ENCODE peak calls at places on chromosome X, in four cellular contexts. One of them, this sample, is unnamed.

GRCh38 chrX:38558681-38559080 is 2.7 kb upstream of the TSPAN7 start:
- DNase-seq in GM12865: no peak
- DNase-seq in omental fat pad: no peak
- DNase-seq in foreskin keratinocyte: peak; percentile 71
- DNase-seq in this sample: no peak

GRCh38 chrX:37745835-37746234 is 34.0 kb upstream of the CYBB start:
- DNase-seq in GM12865: peak; percentile 23
- DNase-seq in omental fat pad: no peak
- DNase-seq in foreskin keratinocyte: no peak
- DNase-seq in this sample: no peak

GRCh38 chrX:105765691-105766090 is 56.6 kb upstream of the NRK start:
- DNase-seq in GM12865: no peak
- DNase-seq in omental fat pad: no peak
- DNase-seq in foreskin keratinocyte: no peak
- DNase-seq in this sample: no peak

GRCh38 chrX:72358313-72358712 is 52.6 kb upstream of the CITED1 start:
- DNase-seq in GM12865: no peak
- DNase-seq in omental fat pad: no peak
- DNase-seq in foreskin keratinocyte: peak; percentile 34
- DNase-seq in this sample: no peak

GRCh38 chrX:103878466-103879151 is 46.6 kb upstream of the RAB9B start:
- DNase-seq in GM12865: no peak
- DNase-seq in omental fat pad: no peak
- DNase-seq in foreskin keratinocyte: peak; percentile 77
- DNase-seq in this sample: peak; percentile 21

GRCh38 chrX:19342331-19342906 is 1.3 kb upstream of the PDHA1 start:
- DNase-seq in GM12865: no peak
- DNase-seq in omental fat pad: no peak
- DNase-seq in foreskin keratinocyte: no peak
- DNase-seq in this sample: no peak

GRCh38 chrX:3320471-3321046 is 25.9 kb downstream of the MXRA5 start:
- DNase-seq in GM12865: no peak
- DNase-seq in omental fat pad: no peak
- DNase-seq in foreskin keratinocyte: no peak
- DNase-seq in this sample: no peak

GRCh38 chrX:38055170-38055847 is 49.0 kb downstream of the SYTL5 start:
- DNase-seq in GM12865: peak; percentile 0
- DNase-seq in omental fat pad: no peak
- DNase-seq in foreskin keratinocyte: peak; percentile 36
- DNase-seq in this sample: no peak

GRCh38 chrX:144681501-144681900 is 565.8 kb upstream of the SPANXN1 start:
- DNase-seq in GM12865: no peak
- DNase-seq in omental fat pad: no peak
- DNase-seq in foreskin keratinocyte: no peak
- DNase-seq in this sample: no peak

GRCh38 chrX:37423864-37424569 is 74.9 kb downstream of the PRRG1 start:
- DNase-seq in GM12865: no peak
- DNase-seq in omental fat pad: no peak
- DNase-seq in foreskin keratinocyte: no peak
- DNase-seq in this sample: peak; percentile 36

GRCh38 chrX:45868425-45868824 is 667.7 kb upstream of the DIPK2B start:
- DNase-seq in GM12865: no peak
- DNase-seq in omental fat pad: no peak
- DNase-seq in foreskin keratinocyte: no peak
- DNase-seq in this sample: no peak

GRCh38 chrX:41666251-41666650 is 22.5 kb upstream of the GPR34 start:
- DNase-seq in GM12865: no peak
- DNase-seq in omental fat pad: no peak
- DNase-seq in foreskin keratinocyte: no peak
- DNase-seq in this sample: no peak

GRCh38 chrX:47862680-47863079 is 26.0 kb downstream of the ZNF81 start:
- DNase-seq in GM12865: no peak
- DNase-seq in omental fat pad: no peak
- DNase-seq in foreskin keratinocyte: no peak
- DNase-seq in this sample: no peak

GRCh38 chrX:120310861-120311631 is at the start of gene TMEM255A:
- DNase-seq in GM12865: no peak
- DNase-seq in omental fat pad: no peak
- DNase-seq in foreskin keratinocyte: no peak
- DNase-seq in this sample: no peak

GRCh38 chrX:50798782-50799181 is 15.2 kb downstream of the SHROOM4 start:
- DNase-seq in GM12865: no peak
- DNase-seq in omental fat pad: no peak
- DNase-seq in foreskin keratinocyte: no peak
- DNase-seq in this sample: no peak

GRCh38 chrX:13829995-13830394 is 13.1 kb upstream of the GPM6B start:
- DNase-seq in GM12865: peak; percentile 17
- DNase-seq in omental fat pad: no peak
- DNase-seq in foreskin keratinocyte: no peak
- DNase-seq in this sample: no peak

GRCh38 chrX:72297953-72298730 is 7.6 kb downstream of the CITED1 start:
- DNase-seq in GM12865: peak; percentile 40
- DNase-seq in omental fat pad: no peak
- DNase-seq in foreskin keratinocyte: no peak
- DNase-seq in this sample: no peak

GRCh38 chrX:34918856-34919255 is 23.7 kb upstream of the FAM47B start:
- DNase-seq in GM12865: no peak
- DNase-seq in omental fat pad: no peak
- DNase-seq in foreskin keratinocyte: peak; percentile 13
- DNase-seq in this sample: no peak

GRCh38 chrX:15816886-15817285 is 26.6 kb downstream of the ZRSR2 start:
- DNase-seq in GM12865: peak; percentile 28
- DNase-seq in omental fat pad: no peak
- DNase-seq in foreskin keratinocyte: no peak
- DNase-seq in this sample: no peak

GRCh38 chrX:119389854-119390501 is 9.2 kb upstream of the SLC25A43 start:
- DNase-seq in GM12865: no peak
- DNase-seq in omental fat pad: no peak
- DNase-seq in foreskin keratinocyte: no peak
- DNase-seq in this sample: no peak

GRCh38 chrX:39821011-39821708 is 276.6 kb downstream of the BCOR start:
- DNase-seq in GM12865: peak; percentile 9
- DNase-seq in omental fat pad: no peak
- DNase-seq in foreskin keratinocyte: no peak
- DNase-seq in this sample: no peak

GRCh38 chrX:19931146-19931545 is 43.7 kb upstream of the SH3KBP1 start:
- DNase-seq in GM12865: no peak
- DNase-seq in omental fat pad: no peak
- DNase-seq in foreskin keratinocyte: no peak
- DNase-seq in this sample: no peak

GRCh38 chrX:48975541-48975940 is 3.9 kb upstream of the KCND1 start:
- DNase-seq in GM12865: no peak
- DNase-seq in omental fat pad: no peak
- DNase-seq in foreskin keratinocyte: no peak
- DNase-seq in this sample: no peak

GRCh38 chrX:101759000-101759399 is 99.3 kb upstream of the ARMCX2 start:
- DNase-seq in GM12865: peak; percentile 50
- DNase-seq in omental fat pad: no peak
- DNase-seq in foreskin keratinocyte: peak; percentile 4
- DNase-seq in this sample: no peak

GRCh38 chrX:18955676-18956075 is 28.2 kb downstream of the PHKA2 start:
- DNase-seq in GM12865: no peak
- DNase-seq in omental fat pad: no peak
- DNase-seq in foreskin keratinocyte: no peak
- DNase-seq in this sample: no peak

GRCh38 chrX:40083120-40083978 is 14.4 kb downstream of the BCOR start:
- DNase-seq in GM12865: no peak
- DNase-seq in omental fat pad: no peak
- DNase-seq in foreskin keratinocyte: peak; percentile 4
- DNase-seq in this sample: no peak

GRCh38 chrX:130878350-130879341 is 24.4 kb downstream of the ENOX2 start:
- DNase-seq in GM12865: no peak
- DNase-seq in omental fat pad: no peak
- DNase-seq in foreskin keratinocyte: peak; percentile 75
- DNase-seq in this sample: peak; percentile 68

GRCh38 chrX:134636859-134637258 is 21.4 kb downstream of the PLAC1 start:
- DNase-seq in GM12865: no peak
- DNase-seq in omental fat pad: no peak
- DNase-seq in foreskin keratinocyte: no peak
- DNase-seq in this sample: no peak

GRCh38 chrX:104013606-104014005 is at the start of gene H2BW1:
- DNase-seq in GM12865: no peak
- DNase-seq in omental fat pad: no peak
- DNase-seq in foreskin keratinocyte: no peak
- DNase-seq in this sample: no peak

GRCh38 chrX:119468186-119468929 is at the start of gene SLC25A5:
- DNase-seq in GM12865: peak; percentile 93
- DNase-seq in omental fat pad: peak; percentile 32
- DNase-seq in foreskin keratinocyte: peak; percentile 74
- DNase-seq in this sample: no peak

GRCh38 chrX:111181883-111182400 is 86.0 kb downstream of the PAK3 start:
- DNase-seq in GM12865: no peak
- DNase-seq in omental fat pad: no peak
- DNase-seq in foreskin keratinocyte: no peak
- DNase-seq in this sample: no peak

GRCh38 chrX:44938111-44938510 is 65.1 kb downstream of the KDM6A start:
- DNase-seq in GM12865: no peak
- DNase-seq in omental fat pad: no peak
- DNase-seq in foreskin keratinocyte: no peak
- DNase-seq in this sample: no peak

GRCh38 chrX:9562851-9563250 is 98.0 kb downstream of the TBL1X start:
- DNase-seq in GM12865: no peak
- DNase-seq in omental fat pad: no peak
- DNase-seq in foreskin keratinocyte: peak; percentile 74
- DNase-seq in this sample: peak; percentile 77
- TF ChIP-seq CTCF in GM12865: no peak
- TF ChIP-seq CTCF in omental fat pad: no peak
- TF ChIP-seq CTCF in foreskin keratinocyte: no peak
- TF ChIP-seq CTCF in this sample: no peak

GRCh38 chrX:25191403-25191802 is 175.6 kb upstream of the ARX start:
- DNase-seq in GM12865: no peak
- DNase-seq in omental fat pad: no peak
- DNase-seq in foreskin keratinocyte: no peak
- DNase-seq in this sample: no peak
- TF ChIP-seq CTCF in GM12865: peak; percentile 3
- TF ChIP-seq CTCF in omental fat pad: no peak
- TF ChIP-seq CTCF in foreskin keratinocyte: peak; percentile 21
- TF ChIP-seq CTCF in this sample: no peak

GRCh38 chrX:76420237-76420636 is 7.3 kb upstream of the MAGEE1 start:
- DNase-seq in GM12865: no peak
- DNase-seq in omental fat pad: no peak
- DNase-seq in foreskin keratinocyte: no peak
- DNase-seq in this sample: no peak
- TF ChIP-seq CTCF in GM12865: peak; percentile 10
- TF ChIP-seq CTCF in omental fat pad: no peak
- TF ChIP-seq CTCF in foreskin keratinocyte: peak; percentile 36
- TF ChIP-seq CTCF in this sample: no peak

DNA sequence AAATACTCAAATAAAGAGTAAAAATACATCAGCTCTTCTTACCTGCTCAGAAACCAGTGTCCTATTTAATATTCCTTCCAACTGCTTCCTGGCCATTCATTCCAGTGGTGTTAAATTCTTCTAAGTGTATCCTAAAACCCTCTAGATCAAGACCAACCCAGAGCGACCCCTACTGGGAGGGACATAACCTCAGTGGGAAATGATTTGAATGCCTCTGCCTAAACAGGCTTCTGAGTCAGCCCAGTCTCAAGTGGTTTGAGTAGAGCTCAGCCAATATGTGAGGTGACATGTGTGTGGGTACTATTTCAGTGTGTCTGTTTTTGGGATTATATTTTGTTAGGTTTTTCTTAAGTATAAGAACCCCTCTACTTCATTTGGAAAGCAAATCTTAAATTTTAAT is 133.6 kb upstream of the ARHGEF9 start:
- DNase-seq in GM12865: peak; percentile 6
- DNase-seq in omental fat pad: no peak
- DNase-seq in foreskin keratinocyte: peak; percentile 27
- DNase-seq in this sample: no peak
- TF ChIP-seq CTCF in GM12865: no peak
- TF ChIP-seq CTCF in omental fat pad: no peak
- TF ChIP-seq CTCF in foreskin keratinocyte: no peak
- TF ChIP-seq CTCF in this sample: no peak

GRCh38 chrX:87299563-87300160 is 217.9 kb upstream of the KLHL4 start:
- DNase-seq in GM12865: peak; percentile 12
- DNase-seq in omental fat pad: no peak
- DNase-seq in foreskin keratinocyte: peak; percentile 0
- DNase-seq in this sample: no peak
- TF ChIP-seq CTCF in GM12865: peak; percentile 24
- TF ChIP-seq CTCF in omental fat pad: no peak
- TF ChIP-seq CTCF in foreskin keratinocyte: peak; percentile 46
- TF ChIP-seq CTCF in this sample: no peak

GRCh38 chrX:91081873-91082272 is 352.8 kb upstream of the PABPC5 start:
- DNase-seq in GM12865: no peak
- DNase-seq in omental fat pad: no peak
- DNase-seq in foreskin keratinocyte: no peak
- DNase-seq in this sample: no peak

GRCh38 chrX:91080822-91081221 is 353.8 kb upstream of the PABPC5 start:
- DNase-seq in GM12865: no peak
- DNase-seq in omental fat pad: no peak
- DNase-seq in foreskin keratinocyte: no peak
- DNase-seq in this sample: no peak
- TF ChIP-seq CTCF in GM12865: no peak
- TF ChIP-seq CTCF in omental fat pad: no peak
- TF ChIP-seq CTCF in foreskin keratinocyte: no peak
- TF ChIP-seq CTCF in this sample: no peak

GRCh38 chrX:77977518-77977917 is 8.1 kb upstream of the PGAM4 start:
- DNase-seq in GM12865: no peak
- DNase-seq in omental fat pad: no peak
- DNase-seq in foreskin keratinocyte: no peak
- DNase-seq in this sample: no peak

DNA sequence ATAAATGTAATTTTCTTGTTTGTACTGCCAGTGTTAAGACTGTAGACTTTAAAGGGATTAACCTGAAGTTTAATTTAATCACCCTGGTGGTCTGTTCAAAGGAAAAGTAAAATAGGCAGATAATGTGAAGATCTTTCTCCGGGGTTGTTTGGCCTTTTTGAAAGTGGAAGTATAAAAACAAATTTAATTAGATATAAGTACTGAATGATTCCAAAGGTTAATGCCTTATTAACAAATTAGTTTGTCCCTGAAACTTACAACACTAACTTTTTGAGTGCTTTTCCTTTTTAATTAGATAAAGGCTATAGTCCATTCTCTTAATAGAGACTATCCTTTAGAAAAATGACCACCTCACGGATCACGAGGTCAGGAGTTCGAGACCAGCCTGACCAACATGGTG is 10.4 kb upstream of the PGAM4 start:
- DNase-seq in GM12865: no peak
- DNase-seq in omental fat pad: no peak
- DNase-seq in foreskin keratinocyte: no peak
- DNase-seq in this sample: no peak
- TF ChIP-seq CTCF in GM12865: no peak
- TF ChIP-seq CTCF in omental fat pad: no peak
- TF ChIP-seq CTCF in foreskin keratinocyte: no peak
- TF ChIP-seq CTCF in this sample: no peak